ENCODE peak calls at places on chromosomes 3 and 15, in four cellular contexts. W is MCF 10A; R is stimulated activated CD8-positive, alpha-beta memory T cell treated with anti-CD3 and anti-CD28 coated beads, Interleukin-15, amount 100 ng/mL, for 4 hours; G is activated T-helper 1 cell treated with Interleukin-2 at 50 U/mL for 16 hours. I is an unnamed sample.

GRCh38 chr3:157147099-157147803 is 12.7 kb downstream of the CCNL1 start:
- DNase-seq in W (no peak), R (no peak), G (no peak), I (no peak)

GRCh38 chr3:140290105-140290504 is 355.1 kb downstream of the CLSTN2 start:
- DNase-seq in W (peak; percentile 6), R (no peak), G (no peak), I (peak; percentile 61)

GRCh38 chr3:127750226-127751031 is 71.9 kb downstream of the MGLL start:
- DNase-seq in W (peak; percentile 82), R (no peak), G (no peak), I (peak; percentile 93)

GRCh38 chr15:101114610-101115009 is 137.2 kb downstream of the CHSY1 start:
- DNase-seq in W (no peak), R (no peak), G (no peak), I (no peak)

GRCh38 chr3:35664460-35664919 is 25.2 kb downstream of the ARPP21 start:
- DNase-seq in W (no peak), R (no peak), G (no peak), I (peak; percentile 13)

GRCh38 chr15:35444557-35445204 is 101.3 kb downstream of the DPH6 start:
- DNase-seq in W (peak; percentile 62), R (no peak), G (no peak), I (peak; percentile 56)

GRCh38 chr3:98990657-98991056 is 89.2 kb upstream of the DCBLD2 start:
- DNase-seq in W (no peak), R (no peak), G (no peak), I (no peak)

GRCh38 chr3:129121016-129121791 is 400 bp downstream of the RAB43 start:
- DNase-seq in W (no peak), R (no peak), G (no peak), I (no peak)

GRCh38 chr15:101159096-101159935 is 92.5 kb downstream of the CHSY1 start:
- DNase-seq in W (no peak), R (no peak), G (no peak), I (no peak)

GRCh38 chr3:76039431-76039830 is 254.1 kb upstream of the ZNF717 start:
- DNase-seq in W (no peak), R (no peak), G (no peak), I (peak; percentile 71)

GRCh38 chr3:169659096-169659521 is 4.4 kb downstream of the MECOM start:
- DNase-seq in W (no peak), R (no peak), G (no peak), I (no peak)

GRCh38 chr3:50230106-50230832 is 5.7 kb upstream of the GNAI2 start:
- DNase-seq in W (no peak), R (no peak), G (no peak), I (no peak)

GRCh38 chr3:142844339-142844977 is 44.4 kb downstream of the PCOLCE2 start:
- DNase-seq in W (peak; percentile 72), R (no peak), G (no peak), I (peak; percentile 81)

GRCh38 chr15:45389351-45389750 is 11.0 kb upstream of the GATM start:
- DNase-seq in W (no peak), R (no peak), G (no peak), I (no peak)

GRCh38 chr15:46129145-46129544 is 494.3 kb downstream of the SQOR start:
- DNase-seq in W (no peak), R (no peak), G (no peak), I (no peak)

GRCh38 chr3:61560452-61561373 is 658 bp upstream of the PTPRG start:
- DNase-seq in W (peak; percentile 93), R (no peak), G (no peak), I (peak; percentile 82)

GRCh38 chr15:52349062-52349700 is 53.6 kb upstream of the MYO5C start:
- DNase-seq in W (no peak), R (no peak), G (no peak), I (peak; percentile 74)

GRCh38 chr3:141236351-141236750 is 4.7 kb downstream of the PXYLP1 start:
- DNase-seq in W (no peak), R (no peak), G (no peak), I (no peak)

GRCh38 chr15:64618138-64618537 is 157.3 kb downstream of the RBPMS2 start:
- DNase-seq in W (no peak), R (no peak), G (no peak), I (no peak)

GRCh38 chr3:126442099-126442848 is 33.4 kb downstream of the ZXDC start:
- DNase-seq in W (no peak), R (no peak), G (no peak), I (no peak)

GRCh38 chr15:56032366-56032765 is 39.0 kb upstream of the NEDD4 start:
- DNase-seq in W (no peak), R (no peak), G (no peak), I (no peak)

I was measured in epithelial cell of esophagus.